ENCODE peak calls at places on chromosomes 16 and 17, in six cellular contexts. Y, A, R, L, B and Z are unnamed samples.

GRCh38 chr17:21301593-21302550 is 17.4 kb downstream of the MAP2K3 start:
- DNase-seq in Y (no peak), A (no peak), R (no peak), L (no peak), B (peak), Z (no peak)

GRCh38 chr17:73952498-73953205 is 250.8 kb upstream of the RPL38 start:
- DNase-seq in Y (no peak), A (no peak), R (peak), L (no peak), B (no peak), Z (peak)

GRCh38 chr17:27631409-27631755 is 394 bp downstream of the LGALS9 start:
- DNase-seq in Y (no peak), A (no peak), R (no peak), L (no peak), B (no peak), Z (no peak)

GRCh38 chr16:49332589-49333267 is 40.9 kb upstream of the C16orf78 start:
- DNase-seq in Y (no peak), A (no peak), R (no peak), L (no peak), B (no peak), Z (peak)

GRCh38 chr16:62041401-62041800 is 5.2 kb upstream of the CDH8 start:
- DNase-seq in Y (no peak), A (peak), R (no peak), L (no peak), B (peak), Z (peak)

GRCh38 chr16:48583075-48584065 is 26.6 kb downstream of the N4BP1 start:
- DNase-seq in Y (no peak), A (peak), R (no peak), L (no peak), B (peak), Z (no peak)

GRCh38 chr17:74552037-74552436 is 6.1 kb upstream of the CD300C start:
- DNase-seq in Y (no peak), A (no peak), R (no peak), L (no peak), B (peak), Z (no peak)

GRCh38 chr17:8820311-8821010 is 21.3 kb upstream of the MFSD6L start:
- DNase-seq in Y (no peak), A (no peak), R (no peak), L (no peak), B (no peak), Z (no peak)

GRCh38 chr16:27330542-27330941 is 16.8 kb downstream of the IL4R start:
- DNase-seq in Y (peak), A (peak), R (no peak), L (no peak), B (no peak), Z (peak)

GRCh38 chr17:66541461-66542182 is 239.2 kb downstream of the PRKCA start:
- DNase-seq in Y (no peak), A (peak), R (no peak), L (no peak), B (no peak), Z (no peak)

GRCh38 chr16:2815299-2815771 is 1.7 kb upstream of the PRSS21 start:
- DNase-seq in Y (no peak), A (no peak), R (no peak), L (no peak), B (no peak), Z (no peak)

GRCh38 chr16:49483251-49483650 is 109.6 kb downstream of the C16orf78 start:
- DNase-seq in Y (no peak), A (no peak), R (no peak), L (no peak), B (no peak), Z (no peak)

GRCh38 chr17:78345172-78345571 is 14.7 kb downstream of the SOCS3 start:
- DNase-seq in Y (no peak), A (no peak), R (no peak), L (no peak), B (no peak), Z (no peak)

GRCh38 chr16:67475051-67475450 is 5.9 kb downstream of the ATP6V0D1 start:
- DNase-seq in Y (no peak), A (no peak), R (no peak), L (no peak), B (no peak), Z (no peak)

GRCh38 chr17:3695723-3696411 is at the start of gene P2RX5:
- DNase-seq in Y (no peak), A (peak), R (peak), L (no peak), B (no peak), Z (peak)

GRCh38 chr17:72474740-72475477 is 354.1 kb downstream of the SOX9 start:
- DNase-seq in Y (no peak), A (peak), R (no peak), L (no peak), B (no peak), Z (peak)

GRCh38 chr17:65850486-65850885 is 289.0 kb upstream of the AXIN2 start:
- DNase-seq in Y (peak), A (no peak), R (no peak), L (no peak), B (peak), Z (no peak)

GRCh38 chr17:37671813-37672544 is 28.7 kb upstream of the DDX52 start:
- DNase-seq in Y (peak), A (peak), R (no peak), L (no peak), B (peak), Z (no peak)

GRCh38 chr17:68621065-68621464 is 19.9 kb upstream of the FAM20A start:
- DNase-seq in Y (no peak), A (no peak), R (no peak), L (no peak), B (peak), Z (no peak)

GRCh38 chr16:75472908-75473877 is 8.7 kb upstream of the TMEM170A start:
- DNase-seq in Y (no peak), A (no peak), R (no peak), L (no peak), B (no peak), Z (no peak)

GRCh38 chr17:45409659-45410076 is 23.0 kb downstream of the ARHGAP27 start:
- DNase-seq in Y (no peak), A (no peak), R (no peak), L (no peak), B (no peak), Z (no peak)
- H3K4me3 ChIP-seq in Y (no peak), A (no peak), R (no peak), L (no peak), B (no peak), Z (no peak)

GRCh38 chr17:5422505-5422904 is 2.5 kb downstream of the RPAIN start:
- DNase-seq in Y (peak), A (peak), R (no peak), L (no peak), B (no peak), Z (no peak)

GRCh38 chr17:5418858-5419355 is 555 bp downstream of the NUP88 start:
- DNase-seq in Y (peak), A (peak), R (peak), L (no peak), B (peak), Z (peak)

GRCh38 chr17:5416886-5417285 is 2.6 kb downstream of the NUP88 start:
- DNase-seq in Y (no peak), A (no peak), R (no peak), L (no peak), B (no peak), Z (no peak)

GRCh38 chr17:5419356-5419958 is at the start of gene NUP88:
- DNase-seq in Y (peak), A (peak), R (peak), L (peak), B (peak), Z (peak)

DNA sequence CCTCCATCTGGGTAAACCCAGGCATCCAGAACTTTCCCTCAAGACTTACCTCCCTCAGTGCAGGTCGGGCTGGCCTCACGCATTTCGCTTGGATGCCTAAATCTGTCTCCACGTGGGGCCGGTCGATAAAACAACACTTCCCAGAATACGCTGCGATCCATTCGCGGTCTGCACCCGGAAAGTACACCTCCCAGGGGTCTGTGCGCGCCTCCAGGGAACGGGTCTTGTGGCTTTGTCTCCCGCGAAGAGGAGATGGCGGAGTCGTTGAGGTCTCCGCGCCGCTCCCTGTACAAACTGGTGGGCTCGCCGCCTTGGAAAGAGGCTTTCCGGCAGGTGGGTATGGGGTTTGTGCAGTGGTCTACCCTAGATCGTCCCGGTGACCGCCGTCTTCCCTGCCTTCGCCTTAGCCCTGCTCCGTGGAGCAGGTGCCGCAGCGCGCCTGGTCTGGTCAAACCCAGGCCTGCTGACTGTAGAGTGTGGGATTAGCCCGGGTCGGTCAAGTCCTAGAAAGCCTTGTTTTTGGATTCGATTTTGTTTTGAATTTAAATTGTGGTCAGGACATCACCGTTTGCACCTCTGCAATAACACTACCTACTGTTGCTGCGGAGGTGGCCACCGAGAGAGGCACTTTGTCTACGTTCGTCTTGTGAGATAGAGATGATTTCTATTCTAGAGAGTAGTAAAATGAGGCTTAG is at the start of gene RPAIN:
- DNase-seq in Y (peak), A (no peak), R (no peak), L (peak), B (peak), Z (peak)
- H2BK5ac ChIP-seq in Y (peak), A (peak), R (peak), L (peak), B (peak), Z (peak)

GRCh38 chr16:57617604-57618111 is 10.8 kb upstream of the ADGRG1 start:
- DNase-seq in Y (no peak), A (no peak), R (no peak), L (no peak), B (no peak), Z (no peak)

GRCh38 chr16:57620316-57621231 is 7.9 kb upstream of the ADGRG1 start:
- DNase-seq in Y (no peak), A (no peak), R (no peak), L (no peak), B (peak), Z (peak)

GRCh38 chr16:57618306-57619132 is 9.9 kb upstream of the ADGRG1 start:
- DNase-seq in Y (peak), A (no peak), R (no peak), L (no peak), B (peak), Z (no peak)

GRCh38 chr16:57619606-57620315 is 8.7 kb upstream of the ADGRG1 start:
- DNase-seq in Y (no peak), A (no peak), R (no peak), L (no peak), B (peak), Z (no peak)

DNA sequence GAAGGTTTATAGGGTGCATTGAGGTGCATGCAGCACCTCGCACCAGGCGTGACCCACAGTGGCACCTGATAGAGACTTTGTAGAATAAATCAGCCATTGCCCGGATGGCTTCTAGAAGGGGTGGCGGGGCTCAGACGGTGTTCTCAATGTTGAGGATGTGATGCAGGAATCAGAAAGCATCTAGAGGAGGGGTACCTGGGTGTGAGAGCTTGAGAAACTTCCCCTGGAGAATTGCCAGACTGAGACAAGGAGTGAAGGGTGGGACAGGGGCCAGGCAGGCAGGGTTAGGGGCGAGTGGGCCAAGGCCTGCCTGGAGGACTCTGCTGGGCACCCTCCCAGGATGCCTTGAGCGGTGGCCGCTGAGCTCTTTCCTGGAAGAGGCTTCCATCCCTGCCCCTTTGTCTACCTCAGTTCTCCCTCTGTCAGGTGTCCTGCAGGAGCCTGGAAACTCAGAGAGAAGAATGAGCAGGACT is 9.3 kb upstream of the ADGRG1 start:
- DNase-seq in Y (no peak), A (no peak), R (no peak), L (no peak), B (no peak), Z (no peak)
- H3K4me3 ChIP-seq in Y (no peak), A (no peak), R (no peak), L (no peak), B (no peak), Z (no peak)

DNA sequence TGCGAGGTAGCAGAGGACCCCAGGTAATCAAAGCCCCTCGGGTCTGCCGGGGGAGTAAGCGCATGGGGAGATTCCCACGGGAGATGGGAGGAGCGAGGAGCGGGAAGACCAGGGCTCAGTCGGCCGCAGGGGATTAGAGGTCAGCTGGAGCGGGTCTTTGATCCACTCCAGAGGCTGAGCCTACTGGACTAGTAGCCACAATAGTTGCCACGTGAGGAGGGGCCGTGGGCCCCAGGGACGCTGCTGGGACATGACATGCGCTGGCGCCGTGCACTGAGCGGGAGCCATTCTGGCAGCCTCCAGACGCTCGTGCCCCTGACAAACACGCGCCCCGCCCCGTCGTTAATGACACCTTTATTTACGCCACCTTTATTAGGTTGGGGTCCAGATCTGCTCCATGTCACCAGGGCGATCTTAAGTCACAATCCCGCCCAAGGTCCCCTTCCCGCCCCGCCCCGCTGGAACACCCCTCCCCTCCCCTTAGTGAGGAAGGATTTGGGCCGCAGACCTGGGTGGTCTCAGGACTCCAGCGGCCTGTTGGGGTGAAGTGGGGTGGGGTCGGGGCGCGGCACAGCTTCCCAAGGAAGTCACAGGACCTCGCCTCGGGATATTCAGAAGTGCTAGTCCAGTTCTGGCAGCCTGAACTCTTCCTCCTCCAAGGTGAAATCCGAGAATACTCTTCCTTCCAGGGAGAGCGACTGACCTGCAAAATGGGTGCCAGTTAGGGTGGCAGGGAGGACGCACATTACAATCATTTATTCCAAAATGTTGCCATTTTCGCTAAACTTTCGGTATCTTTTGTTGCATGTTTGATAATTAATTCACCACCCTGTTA is 15.0 kb downstream of the PPY start:
- DNase-seq in Y (no peak), A (no peak), R (no peak), L (no peak), B (no peak), Z (no peak)
- H2BK5ac ChIP-seq in Y (no peak), A (no peak), R (no peak), L (no peak), B (no peak), Z (no peak)